ENCODE peak calls at places on chromosomes 4 and X, in four cellular contexts. U is omental fat pad; A is foreskin fibroblast; P is stimulated activated CD4-positive, alpha-beta T cell treated with anti-CD3 and anti-CD28 coated beads, TNF-alpha, amount 100 ng/mL, for 4 hours. G is an unnamed sample.

GRCh38 chr4:101418055-101418454 is 70.7 kb upstream of the PPP3CA start:
- DNase-seq in U (no peak), A (no peak), P (peak), G (peak)

GRCh38 chr4:70734971-70735370 is 13.2 kb downstream of the RUFY3 start:
- DNase-seq in U (no peak), A (no peak), P (no peak), G (no peak)

GRCh38 chr4:133190098-133190497 is 41.0 kb downstream of the PCDH10 start:
- DNase-seq in U (no peak), A (no peak), P (no peak), G (no peak)

GRCh38 chr4:23365086-23365485 is 524.8 kb downstream of the PPARGC1A start:
- DNase-seq in U (no peak), A (no peak), P (no peak), G (no peak)

GRCh38 chr4:15451181-15451865 is 18.4 kb upstream of the CC2D2A start:
- DNase-seq in U (no peak), A (peak), P (no peak), G (no peak)

GRCh38 chrX:129632443-129632842 is 22.3 kb downstream of the APLN start:
- DNase-seq in U (no peak), A (no peak), P (no peak), G (no peak)

GRCh38 chr4:20320232-20320631 is 68.5 kb downstream of the SLIT2 start:
- DNase-seq in U (no peak), A (no peak), P (no peak), G (no peak)

GRCh38 chr4:2408401-2408958 is 10.0 kb downstream of the ZFYVE28 start:
- DNase-seq in U (no peak), A (no peak), P (no peak), G (no peak)

GRCh38 chrX:101483705-101484104 is 1.6 kb upstream of the ARMCX4 start:
- DNase-seq in U (no peak), A (no peak), P (no peak), G (no peak)

GRCh38 chrX:110795645-110796510 is at the start of gene CHRDL1:
- DNase-seq in U (peak), A (no peak), P (no peak), G (no peak)

GRCh38 chrX:119427024-119427794 is 28.1 kb downstream of the SLC25A43 start:
- DNase-seq in U (no peak), A (no peak), P (no peak), G (no peak)

GRCh38 chr4:166128452-166128851 is 255.4 kb downstream of the TLL1 start:
- DNase-seq in U (no peak), A (peak), P (no peak), G (no peak)

GRCh38 chr4:3823496-3824341 is 57.5 kb downstream of the ADRA2C start:
- DNase-seq in U (no peak), A (no peak), P (no peak), G (no peak)

GRCh38 chr4:105346869-105347268 is 127.0 kb downstream of the PPA2 start:
- DNase-seq in U (no peak), A (no peak), P (no peak), G (no peak)

GRCh38 chrX:111652719-111653118 is 28.3 kb upstream of the ALG13 start:
- DNase-seq in U (no peak), A (no peak), P (no peak), G (no peak)

GRCh38 chr4:54107951-54108740 is 8.2 kb downstream of the GSX2 start:
- DNase-seq in U (no peak), A (no peak), P (no peak), G (no peak)

GRCh38 chr4:109389367-109390118 is 44.1 kb upstream of the SEC24B start:
- DNase-seq in U (no peak), A (peak), P (no peak), G (no peak)

GRCh38 chrX:123740006-123740405 is 7.2 kb upstream of the THOC2 start:
- DNase-seq in U (no peak), A (no peak), P (no peak), G (no peak)

GRCh38 chrX:150253946-150254615 is 109.0 kb upstream of the MAMLD1 start:
- DNase-seq in U (no peak), A (no peak), P (no peak), G (no peak)

GRCh38 chrX:123876177-123876576 is 16.3 kb downstream of the XIAP start:
- DNase-seq in U (no peak), A (no peak), P (no peak), G (no peak)

GRCh38 chr4:1458581-1458980 is 52.3 kb upstream of the NKX1-1 start:
- DNase-seq in U (no peak), A (no peak), P (no peak), G (no peak)

GRCh38 chrX:42290608-42291007 is 367.3 kb upstream of the CASK start:
- DNase-seq in U (no peak), A (no peak), P (no peak), G (no peak)

GRCh38 chrX:124347242-124347641 is 879 bp downstream of the SH2D1A start:
- DNase-seq in U (no peak), A (no peak), P (peak), G (peak)

GRCh38 chr4:177080388-177080787 is 229.3 kb upstream of the NEIL3 start:
- DNase-seq in U (no peak), A (no peak), P (no peak), G (no peak)

GRCh38 chr4:38368612-38369011 is 295.4 kb upstream of the KLF3 start:
- DNase-seq in U (no peak), A (no peak), P (no peak), G (no peak)

GRCh38 chr4:180650273-180650672 is 1592.9 kb upstream of the TENM3 start:
- DNase-seq in U (no peak), A (no peak), P (no peak), G (no peak)

GRCh38 chrX:74349387-74349786 is 45.4 kb downstream of the ZCCHC13 start:
- DNase-seq in U (no peak), A (peak), P (no peak), G (no peak)

GRCh38 chrX:17448188-17448587 is 73.2 kb downstream of the NHS start:
- DNase-seq in U (no peak), A (no peak), P (no peak), G (no peak)

GRCh38 chr4:99625369-99625768 is 32.3 kb downstream of the C4orf54 start:
- DNase-seq in U (no peak), A (no peak), P (no peak), G (no peak)

GRCh38 chrX:9291666-9292065 is 173.2 kb upstream of the TBL1X start:
- DNase-seq in U (no peak), A (no peak), P (no peak), G (no peak)

GRCh38 chr4:152886201-152886600 is 49.9 kb upstream of the FHDC1 start:
- DNase-seq in U (no peak), A (no peak), P (no peak), G (no peak)

GRCh38 chrX:154600962-154601374 is 16.0 kb downstream of the CTAG1A start:
- DNase-seq in U (no peak), A (no peak), P (no peak), G (no peak)

GRCh38 chr4:114519368-114519767 is 79.2 kb upstream of the UGT8 start:
- DNase-seq in U (no peak), A (no peak), P (no peak), G (no peak)

GRCh38 chr4:88584471-88584900 is 7.8 kb upstream of the HERC3 start:
- DNase-seq in U (no peak), A (no peak), P (no peak), G (no peak)

GRCh38 chr4:80989921-80990544 is 40.5 kb upstream of the BMP3 start:
- DNase-seq in U (no peak), A (peak), P (no peak), G (no peak)

GRCh38 chr4:171583790-171584189 is 229.4 kb upstream of the GALNTL6 start:
- DNase-seq in U (no peak), A (no peak), P (no peak), G (no peak)